ENCODE peak calls at places on chromosomes 2 and 18, in four cellular contexts. P is sciatic nerve, K is mesenchymal stem cell, H is glutamatergic neuron. A is an unnamed sample.

GRCh38 chr2:207995887-207996286 is 29.4 kb downstream of the PLEKHM3 start:
- DNase-seq in P (no peak), K (no peak), H (no peak), A (no peak)

GRCh38 chr2:240465268-240465764 is 29.9 kb downstream of the GPC1 start:
- DNase-seq in P (peak; percentile 52), K (no peak), H (peak; percentile 17), A (no peak)

GRCh38 chr2:241895732-241896641 is 26.5 kb downstream of the RTP5 start:
- DNase-seq in P (peak; percentile 73), K (peak; percentile 69), H (peak; percentile 74), A (no peak)

GRCh38 chr18:25672490-25672889 is 320.5 kb upstream of the ZNF521 start:
- DNase-seq in P (no peak), K (no peak), H (peak; percentile 43), A (no peak)

GRCh38 chr2:105746177-105747080 is 1.7 kb downstream of the NCK2 start:
- DNase-seq in P (peak; percentile 74), K (no peak), H (peak; percentile 56), A (no peak)

GRCh38 chr2:65856423-65856822 is 424.0 kb upstream of the SPRED2 start:
- DNase-seq in P (no peak), K (no peak), H (no peak), A (no peak)

GRCh38 chr18:66510357-66511027 is 93.4 kb downstream of the CDH19 start:
- DNase-seq in P (no peak), K (no peak), H (no peak), A (no peak)

GRCh38 chr2:133045787-133046186 is 375.8 kb upstream of the LYPD1 start:
- DNase-seq in P (no peak), K (no peak), H (no peak), A (no peak)

GRCh38 chr2:107772380-107772779 is 54.3 kb upstream of the RGPD4 start:
- DNase-seq in P (no peak), K (no peak), H (no peak), A (no peak)

GRCh38 chr18:24818069-24818395 is 357.6 kb downstream of the HRH4 start:
- DNase-seq in P (no peak), K (no peak), H (no peak), A (no peak)

GRCh38 chr18:543447-543846 is 36.7 kb upstream of the CETN1 start:
- DNase-seq in P (no peak), K (no peak), H (no peak), A (no peak)

GRCh38 chr2:46010925-46011490 is 286.2 kb upstream of the EPAS1 start:
- DNase-seq in P (no peak), K (peak; percentile 66), H (no peak), A (no peak)

GRCh38 chr2:190443778-190444481 is 35.8 kb downstream of the MFSD6 start:
- DNase-seq in P (no peak), K (no peak), H (no peak), A (no peak)

GRCh38 chr18:52387246-52387645 is 47.2 kb downstream of the DCC start:
- DNase-seq in P (no peak), K (no peak), H (no peak), A (no peak)

GRCh38 chr18:75170022-75170789 is 38.7 kb downstream of the PTGR3 start:
- DNase-seq in P (no peak), K (no peak), H (no peak), A (no peak)

GRCh38 chr2:96091711-96092579 is 24.4 kb downstream of the ADRA2B start:
- DNase-seq in P (peak; percentile 42), K (no peak), H (peak; percentile 26), A (no peak)

GRCh38 chr2:61604433-61604832 is 66.3 kb upstream of the XPO1 start:
- DNase-seq in P (no peak), K (no peak), H (no peak), A (no peak)

GRCh38 chr2:42971381-42971780 is 179.0 kb upstream of the HAAO start:
- DNase-seq in P (peak; percentile 25), K (no peak), H (no peak), A (no peak)

GRCh38 chr2:46315103-46315890 is 18.1 kb downstream of the EPAS1 start:
- DNase-seq in P (peak; percentile 84), K (peak; percentile 98), H (no peak), A (no peak)

GRCh38 chr2:23801396-23801795 is 125.5 kb downstream of the ATAD2B start:
- DNase-seq in P (no peak), K (peak; percentile 49), H (no peak), A (no peak)

GRCh38 chr2:237998530-237998929 is 31.7 kb downstream of the UBE2F start:
- DNase-seq in P (no peak), K (peak; percentile 32), H (no peak), A (no peak)

GRCh38 chr2:181153886-181154285 is 173.5 kb downstream of the UBE2E3 start:
- DNase-seq in P (no peak), K (no peak), H (no peak), A (no peak)

GRCh38 chr18:58671941-58672565 is 788 bp downstream of the MALT1 start:
- DNase-seq in P (no peak), K (peak; percentile 39), H (no peak), A (no peak)

GRCh38 chr18:70074091-70074490 is 126.4 kb upstream of the CD226 start:
- DNase-seq in P (no peak), K (peak; percentile 50), H (no peak), A (no peak)

GRCh38 chr2:73979021-73979420 is 5.7 kb upstream of the TET3 start:
- DNase-seq in P (no peak), K (no peak), H (no peak), A (no peak)

GRCh38 chr2:28681216-28681981 is 70.2 kb upstream of the PPP1CB start:
- DNase-seq in P (no peak), K (peak; percentile 88), H (no peak), A (no peak)

GRCh38 chr2:30358822-30359221 is 88.2 kb upstream of the LCLAT1 start:
- DNase-seq in P (no peak), K (no peak), H (peak; percentile 50), A (no peak)

GRCh38 chr2:96788393-96789244 is 27.4 kb upstream of the CNNM3 start:
- DNase-seq in P (no peak), K (peak; percentile 34), H (peak; percentile 62), A (no peak)

GRCh38 chr2:159558479-159558878 is 57.9 kb downstream of the BAZ2B start:
- DNase-seq in P (no peak), K (no peak), H (no peak), A (no peak)

GRCh38 chr2:109636290-109636675 is 22.1 kb downstream of the SOWAHC start:
- DNase-seq in P (no peak), K (no peak), H (no peak), A (no peak)

GRCh38 chr18:51137051-51137729 is 60.3 kb downstream of the MEX3C start:
- DNase-seq in P (no peak), K (no peak), H (no peak), A (no peak)

GRCh38 chr2:100821255-100821912 is 1.4 kb downstream of the NPAS2 start:
- DNase-seq in P (no peak), K (peak; percentile 30), H (no peak), A (no peak)

GRCh38 chr2:73259704-73260337 is 24.5 kb downstream of the FBXO41 start:
- DNase-seq in P (no peak), K (no peak), H (no peak), A (no peak)

GRCh38 chr18:4254840-4255239 is 200.3 kb downstream of the DLGAP1 start:
- DNase-seq in P (no peak), K (no peak), H (no peak), A (no peak)

GRCh38 chr2:98498703-98499445 is 54.2 kb downstream of the INPP4A start:
- DNase-seq in P (no peak), K (no peak), H (no peak), A (no peak)

GRCh38 chr18:78736015-78736690 is 243.5 kb upstream of the SALL3 start:
- DNase-seq in P (no peak), K (no peak), H (no peak), A (no peak)

GRCh38 chr18:46293699-46294300 is 189.6 kb downstream of the HAUS1 start:
- DNase-seq in P (no peak), K (no peak), H (no peak), A (no peak)

GRCh38 chr2:70084973-70085710 is 2.1 kb upstream of the PCBP1 start:
- DNase-seq in P (no peak), K (no peak), H (peak; percentile 26), A (peak; percentile 10)

GRCh38 chr2:195488567-195488966 is 168.5 kb upstream of the SLC39A10 start:
- DNase-seq in P (no peak), K (no peak), H (no peak), A (no peak)